ENCODE peak calls at places on chromosomes 3 and 15, in ten cellular contexts. G is WTC11, W is foreskin fibroblast, N is GM20000, R is ovary, E is upper lobe of right lung, L is body of pancreas, O is HFFc6, P is AG04450, I is BJ. V is an unnamed sample.

GRCh38 chr15:57060799-57061198 is 142.4 kb downstream of the TCF12 start:
- DNase-seq in O (peak), L (no peak), P (peak), N (no peak), G (no peak), W (peak), I (peak), E (no peak), R (no peak), V (no peak)

GRCh38 chr3:34212671-34213070 is 414.2 kb downstream of the PDCD6IP start:
- DNase-seq in O (no peak), E (no peak), G (no peak), R (no peak), L (peak), P (no peak), I (no peak), N (no peak), W (peak), V (no peak)

GRCh38 chr15:90620379-90621134 is 90.8 kb downstream of the CRTC3 start:
- DNase-seq in G (no peak), E (no peak), I (no peak), O (no peak), R (no peak), L (no peak), N (peak), W (no peak), P (no peak), V (no peak)

GRCh38 chr15:68366314-68366713 is 65.6 kb downstream of the ITGA11 start:
- DNase-seq in I (no peak), R (no peak), W (no peak), G (peak), P (no peak), O (no peak), E (no peak), L (no peak), N (no peak), V (no peak)

GRCh38 chr15:27796405-27797085 is 302.6 kb downstream of the OCA2 start:
- DNase-seq in W (no peak), L (no peak), G (no peak), R (no peak), O (no peak), N (no peak), I (no peak), P (no peak), E (no peak), V (no peak)

GRCh38 chr15:96261575-96262034 is 68.9 kb upstream of the NR2F2 start:
- DNase-seq in E (no peak), G (no peak), R (no peak), O (no peak), P (no peak), L (peak), W (no peak), N (no peak), I (no peak), V (no peak)

GRCh38 chr3:8451696-8452095 is 49.9 kb upstream of the LMCD1 start:
- DNase-seq in P (no peak), W (peak), G (no peak), I (no peak), O (peak), E (no peak), N (no peak), R (no peak), L (no peak), V (no peak)

GRCh38 chr15:74396146-74396438 is 28.6 kb upstream of the CYP11A1 start:
- DNase-seq in L (no peak), R (no peak), P (no peak), G (no peak), I (no peak), W (no peak), N (no peak), E (no peak), O (no peak), V (no peak)

GRCh38 chr3:32109256-32109655 is 2.8 kb downstream of the GPD1L start:
- DNase-seq in O (no peak), I (no peak), L (peak), P (no peak), N (no peak), G (peak), E (peak), W (peak), R (peak), V (no peak)

GRCh38 chr3:127462111-127462655 is 128.3 kb downstream of the TPRA1 start:
- DNase-seq in L (no peak), G (no peak), N (no peak), R (no peak), O (no peak), E (no peak), I (no peak), W (no peak), P (no peak), V (no peak)

GRCh38 chr3:134326126-134326525 is 48.1 kb downstream of the AMOTL2 start:
- DNase-seq in R (no peak), P (no peak), G (no peak), O (no peak), I (no peak), E (no peak), W (no peak), L (no peak), N (no peak), V (no peak)

GRCh38 chr3:119492810-119493209 is 5.5 kb upstream of the TIMMDC1 start:
- DNase-seq in E (no peak), R (no peak), W (no peak), L (no peak), N (no peak), I (no peak), P (no peak), O (no peak), G (no peak), V (no peak)

GRCh38 chr3:49906004-49906860 is 2.6 kb upstream of the MST1R start:
- DNase-seq in P (no peak), N (peak), W (peak), E (peak), I (no peak), O (peak), L (peak), R (peak), G (peak), V (no peak)

GRCh38 chr3:10744098-10744465 is 71.9 kb upstream of the SLC6A11 start:
- DNase-seq in E (no peak), W (no peak), O (peak), R (no peak), P (no peak), I (no peak), G (peak), N (no peak), L (no peak), V (no peak)

GRCh38 chr15:57951328-57951932 is 114.1 kb downstream of the ALDH1A2 start:
- DNase-seq in O (no peak), W (no peak), L (no peak), I (no peak), G (no peak), N (no peak), E (no peak), P (no peak), R (no peak), V (no peak)

GRCh38 chr3:110933786-110934415 is 137.7 kb upstream of the NECTIN3 start:
- DNase-seq in I (peak), N (no peak), O (peak), E (no peak), G (no peak), R (no peak), P (peak), W (peak), L (no peak), V (no peak)

GRCh38 chr15:80155001-80155377 is 2.2 kb downstream of the FAH start:
- DNase-seq in O (no peak), N (no peak), L (no peak), G (no peak), R (no peak), P (no peak), I (no peak), E (no peak), W (no peak), V (no peak)

GRCh38 chr3:54633444-54634121 is 294.3 kb downstream of the LRTM1 start:
- DNase-seq in L (no peak), N (no peak), R (no peak), W (no peak), G (no peak), P (no peak), O (no peak), I (no peak), E (no peak), V (no peak)

GRCh38 chr3:58074126-58074715 is 66.0 kb downstream of the FLNB start:
- DNase-seq in N (no peak), O (no peak), E (no peak), L (no peak), I (no peak), G (no peak), P (no peak), R (no peak), W (no peak), V (no peak)

GRCh38 chr3:41202075-41202833 is 2.9 kb downstream of the CTNNB1 start:
- DNase-seq in I (no peak), L (no peak), W (no peak), G (no peak), E (no peak), N (peak), O (no peak), P (no peak), R (no peak), V (no peak)

GRCh38 chr3:188349276-188349962 is 195.5 kb downstream of the LPP start:
- DNase-seq in E (no peak), O (no peak), L (peak), R (no peak), P (no peak), G (peak), N (no peak), W (peak), I (no peak), V (no peak)

GRCh38 chr15:85607141-85607806 is 187.5 kb downstream of the KLHL25 start:
- DNase-seq in G (no peak), P (no peak), O (peak), I (no peak), R (no peak), W (peak), E (no peak), L (no peak), N (no peak), V (no peak)

GRCh38 chr3:148036331-148036881 is 627.2 kb downstream of the ZIC1 start:
- DNase-seq in W (peak), P (no peak), E (no peak), L (no peak), R (no peak), N (no peak), G (no peak), I (no peak), O (no peak), V (no peak)

GRCh38 chr3:89353465-89353864 is 246.0 kb downstream of the EPHA3 start:
- DNase-seq in P (no peak), I (no peak), N (no peak), R (no peak), E (no peak), G (no peak), L (no peak), O (no peak), W (peak), V (no peak)

GRCh38 chr3:80338366-80338765 is 570.6 kb upstream of the ROBO1 start:
- DNase-seq in N (no peak), R (no peak), W (no peak), G (no peak), E (no peak), P (no peak), I (no peak), L (no peak), O (no peak), V (no peak)

GRCh38 chr3:64681827-64682226 is 6.0 kb downstream of the ADAMTS9 start:
- DNase-seq in R (no peak), I (no peak), O (no peak), E (no peak), L (no peak), G (no peak), P (no peak), N (no peak), W (no peak), V (no peak)

GRCh38 chr3:134754768-134755559 is 40.1 kb upstream of the EPHB1 start:
- DNase-seq in I (no peak), R (no peak), E (no peak), P (no peak), N (peak), L (peak), G (peak), W (peak), O (peak), V (no peak)

GRCh38 chr3:14555835-14556234 is 15.7 kb upstream of the GRIP2 start:
- DNase-seq in W (no peak), P (no peak), E (peak), L (no peak), O (no peak), I (no peak), N (no peak), G (peak), R (no peak), V (no peak)

GRCh38 chr15:54273928-54274327 is 295.7 kb downstream of the UNC13C start:
- DNase-seq in N (no peak), E (no peak), O (no peak), P (no peak), R (no peak), G (peak), I (no peak), L (no peak), W (no peak), V (no peak)

GRCh38 chr3:12908136-12908730 is 66.9 kb upstream of the RPL32 start:
- DNase-seq in P (no peak), O (no peak), G (no peak), N (no peak), I (no peak), E (no peak), R (no peak), W (no peak), L (no peak), V (no peak)

GRCh38 chr3:43879166-43879565 is 188.4 kb downstream of the ABHD5 start:
- DNase-seq in R (no peak), N (peak), W (peak), E (no peak), L (peak), O (no peak), P (no peak), G (peak), I (no peak), V (no peak)

GRCh38 chr3:36932979-36933378 is 11.9 kb downstream of the TRANK1 start:
- DNase-seq in W (no peak), E (no peak), I (no peak), O (no peak), P (no peak), G (no peak), L (no peak), R (no peak), N (no peak), V (no peak)

GRCh38 chr3:139480585-139480984 is 4.3 kb upstream of the RBP2 start:
- DNase-seq in P (no peak), G (peak), I (no peak), R (no peak), O (no peak), W (no peak), E (no peak), N (no peak), L (peak), V (no peak)

GRCh38 chr3:13879102-13879945 is 547 bp downstream of the WNT7A start:
- DNase-seq in N (peak), G (peak), P (no peak), L (peak), I (no peak), O (no peak), R (no peak), W (peak), E (peak), V (peak)

GRCh38 chr3:28150465-28151206 is 90.8 kb upstream of the CMC1 start:
- DNase-seq in R (no peak), O (no peak), G (no peak), N (no peak), L (peak), I (no peak), E (no peak), P (no peak), W (no peak), V (no peak)

GRCh38 chr3:188583476-188584161 is 429.7 kb downstream of the LPP start:
- DNase-seq in I (no peak), E (no peak), R (no peak), G (no peak), P (no peak), L (no peak), W (no peak), N (peak), O (peak), V (no peak)

GRCh38 chr3:69092030-69092513 is 7.3 kb downstream of the ARL6IP5 start:
- DNase-seq in O (no peak), P (no peak), E (no peak), W (no peak), L (no peak), I (no peak), R (no peak), N (no peak), G (no peak), V (no peak)

GRCh38 chr3:171184372-171184771 is 157.9 kb upstream of the SLC2A2 start:
- DNase-seq in R (no peak), O (no peak), L (no peak), W (no peak), G (no peak), N (peak), E (no peak), I (no peak), P (no peak), V (no peak)

GRCh38 chr3:185843126-185843525 is 18.3 kb upstream of the IGF2BP2 start:
- DNase-seq in P (no peak), R (no peak), G (no peak), O (no peak), L (no peak), E (no peak), N (no peak), W (no peak), I (no peak), V (no peak)

GRCh38 chr3:185847506-185847905 is 22.7 kb upstream of the IGF2BP2 start:
- DNase-seq in R (no peak), O (no peak), W (no peak), P (no peak), I (no peak), N (no peak), G (no peak), L (no peak), E (no peak), V (no peak)

GRCh38 chr3:185842241-185842640 is 17.4 kb upstream of the IGF2BP2 start:
- DNase-seq in E (no peak), N (no peak), W (no peak), O (no peak), I (no peak), G (no peak), L (no peak), P (no peak), R (no peak), V (no peak)

GRCh38 chr3:185843635-185844034 is 18.8 kb upstream of the IGF2BP2 start:
- DNase-seq in R (no peak), E (no peak), W (no peak), O (no peak), N (no peak), P (no peak), G (no peak), L (no peak), I (no peak), V (no peak)

GRCh38 chr3:185846041-185846440 is 21.2 kb upstream of the IGF2BP2 start:
- DNase-seq in L (no peak), W (no peak), G (no peak), O (no peak), E (no peak), N (no peak), P (no peak), R (no peak), I (no peak), V (no peak)
- TF ChIP-seq CTCF in L (no peak), W (no peak), G (no peak), O (no peak), E (no peak), N (no peak), P (no peak), R (no peak), I (no peak), V (no peak)

GRCh38 chr3:197866035-197866434 is 75.0 kb downstream of the LRCH3 start:
- DNase-seq in I (no peak), R (no peak), W (no peak), L (no peak), O (no peak), N (no peak), G (no peak), P (no peak), E (no peak), V (no peak)
- TF ChIP-seq CTCF in I (no peak), R (no peak), W (no peak), L (no peak), O (no peak), N (no peak), G (no peak), P (no peak), E (no peak), V (no peak)

GRCh38 chr15:98948456-98948855 is 59.1 kb downstream of the PGPEP1L start:
- DNase-seq in W (no peak), L (no peak), R (no peak), O (no peak), I (no peak), E (no peak), G (no peak), N (no peak), P (no peak), V (peak)

GRCh38 chr15:98946301-98947255 is 61.0 kb downstream of the PGPEP1L start:
- DNase-seq in W (peak), G (no peak), L (peak), I (no peak), O (no peak), P (no peak), N (no peak), R (no peak), E (no peak), V (no peak)

GRCh38 chr15:98949624-98950023 is 58.0 kb downstream of the PGPEP1L start:
- DNase-seq in E (no peak), I (no peak), L (no peak), N (no peak), W (no peak), G (no peak), P (no peak), R (no peak), O (no peak), V (peak)

GRCh38 chr15:98951004-98951403 is 56.6 kb downstream of the PGPEP1L start:
- DNase-seq in N (no peak), W (no peak), R (no peak), I (no peak), G (no peak), P (no peak), E (no peak), L (no peak), O (no peak), V (peak)

DNA sequence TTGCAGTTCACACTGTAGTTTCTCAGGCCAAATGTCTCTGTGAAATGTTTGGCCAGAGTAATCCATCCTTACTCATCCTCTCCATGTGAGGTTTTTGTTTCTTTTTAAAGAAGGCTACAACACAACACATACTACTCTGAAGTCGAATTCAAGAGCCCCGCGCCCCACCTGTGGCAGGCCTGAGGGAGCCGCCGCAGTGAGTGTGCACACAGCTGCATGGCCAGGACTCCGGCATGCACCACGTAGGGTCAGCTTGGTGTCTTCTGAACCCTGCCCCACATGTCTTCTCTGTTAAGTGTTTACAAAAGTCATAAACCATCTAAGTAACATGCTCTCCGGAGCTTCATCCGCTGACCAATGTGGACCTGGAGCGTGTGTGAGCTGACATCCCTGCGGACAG is 58.7 kb downstream of the PGPEP1L start:
- DNase-seq in I (no peak), O (no peak), L (no peak), W (no peak), P (no peak), N (no peak), R (no peak), E (no peak), G (no peak), V (peak)
- TF ChIP-seq CTCF in I (no peak), O (no peak), L (no peak), W (no peak), P (no peak), N (no peak), R (no peak), E (no peak), G (no peak), V (no peak)

GRCh38 chr3:78988324-78988723 is 779.5 kb downstream of the ROBO1 start:
- DNase-seq in L (no peak), W (peak), N (no peak), E (no peak), R (no peak), P (no peak), O (peak), I (no peak), G (no peak), V (no peak)
- TF ChIP-seq CTCF in L (peak), W (peak), N (no peak), E (peak), R (no peak), P (peak), O (peak), I (peak), G (no peak), V (peak)

GRCh38 chr3:126268866-126269265 is 88.3 kb downstream of the KLF15 start:
- DNase-seq in E (no peak), P (no peak), R (no peak), N (no peak), L (peak), I (no peak), G (no peak), O (no peak), W (no peak), V (no peak)

GRCh38 chr3:126267976-126268615 is 87.7 kb upstream of the ALDH1L1 start:
- DNase-seq in I (no peak), W (no peak), L (no peak), R (no peak), O (no peak), P (no peak), E (no peak), G (no peak), N (no peak), V (no peak)

GRCh38 chr3:126266850-126267168 is 86.4 kb upstream of the ALDH1L1 start:
- DNase-seq in L (no peak), G (no peak), I (no peak), N (no peak), E (no peak), O (no peak), W (no peak), P (no peak), R (no peak), V (no peak)

GRCh38 chr3:126266291-126266840 is 86.0 kb upstream of the ALDH1L1 start:
- DNase-seq in G (peak), I (no peak), O (peak), N (no peak), E (peak), P (no peak), R (peak), L (peak), W (peak), V (no peak)

GRCh38 chr3:126267169-126267975 is 87.0 kb upstream of the ALDH1L1 start:
- DNase-seq in R (peak), O (peak), G (peak), N (no peak), P (peak), I (peak), L (peak), E (peak), W (peak), V (no peak)
- TF ChIP-seq CTCF in R (no peak), O (peak), G (no peak), N (no peak), P (peak), I (peak), L (peak), E (peak), W (no peak), V (peak)

GRCh38 chr3:74630602-74631001 is 16.1 kb upstream of the CNTN3 start:
- DNase-seq in G (no peak), P (no peak), O (peak), R (no peak), W (peak), I (no peak), E (no peak), N (no peak), L (no peak), V (no peak)
- TF ChIP-seq CTCF in G (no peak), P (peak), O (peak), R (no peak), W (peak), I (peak), E (peak), N (no peak), L (peak), V (peak)

GRCh38 chr3:125141596-125142417 is 70.7 kb downstream of the SLC12A8 start:
- DNase-seq in G (peak), L (peak), R (peak), N (peak), E (peak), W (peak), O (no peak), I (no peak), P (no peak), V (no peak)
- TF ChIP-seq CTCF in G (no peak), L (peak), R (no peak), N (peak), E (peak), W (peak), O (no peak), I (peak), P (peak), V (no peak)

V was measured in chondrocyte.